ENCODE peak calls at places on chromosomes 6 and 20, in seven cellular contexts. B is stimulated activated CD8-positive, alpha-beta memory T cell treated with anti-CD3 and anti-CD28 coated beads, Interleukin-2, amount 100 ng/mL, for 48 hours; I is anterior cingulate cortex; K is IMR-90; R is A549; Z is upper lobe of left lung; T is EL. O is an unnamed sample.

GRCh38 chr6:15132854-15133670 is 112.8 kb upstream of the JARID2 start:
- DNase-seq in R (peak; percentile 93), K (peak; percentile 90), B (no peak), Z (no peak), T (peak; percentile 87), I (no peak), O (peak; percentile 50)

GRCh38 chr6:16985484-16986284 is 116.2 kb upstream of the STMND1 start:
- DNase-seq in I (no peak), T (peak; percentile 84), R (no peak), B (no peak), K (peak; percentile 88), Z (no peak), O (no peak)

GRCh38 chr20:17556842-17557674 is 12.8 kb upstream of the DSTN start:
- DNase-seq in B (no peak), T (peak; percentile 57), K (peak; percentile 34), I (peak; percentile 20), R (no peak), Z (peak; percentile 47), O (no peak)

GRCh38 chr6:34324738-34325444 is 67.6 kb downstream of the NUDT3 start:
- DNase-seq in I (peak; percentile 11), T (no peak), B (no peak), Z (no peak), K (peak; percentile 57), R (no peak), O (no peak)

GRCh38 chr20:57268399-57269076 is 2.1 kb upstream of the BMP7 start:
- DNase-seq in B (no peak), Z (peak; percentile 36), R (no peak), K (no peak), T (no peak), I (no peak), O (no peak)

GRCh38 chr6:36422714-36423100 is 19.9 kb downstream of the PXT1 start:
- DNase-seq in K (no peak), I (no peak), T (no peak), B (no peak), R (no peak), Z (no peak), O (no peak)

GRCh38 chr20:44431502-44432234 is 44.0 kb upstream of the TTPAL start:
- DNase-seq in B (no peak), T (no peak), K (no peak), R (no peak), Z (no peak), I (no peak), O (no peak)

GRCh38 chr6:140047321-140047720 is 672.9 kb upstream of the CITED2 start:
- DNase-seq in K (no peak), T (no peak), B (no peak), I (no peak), R (no peak), Z (no peak), O (no peak)

GRCh38 chr6:66849843-66850242 is 1142.8 kb upstream of the EYS start:
- DNase-seq in T (no peak), I (no peak), B (no peak), R (no peak), K (no peak), Z (no peak), O (no peak)

GRCh38 chr6:163955752-163956151 is 541.2 kb downstream of the QKI start:
- DNase-seq in T (no peak), B (no peak), Z (no peak), K (no peak), I (no peak), R (no peak), O (no peak)

GRCh38 chr6:11975353-11975977 is 36.6 kb upstream of the HIVEP1 start:
- DNase-seq in R (no peak), B (peak; percentile 20), I (no peak), Z (no peak), T (no peak), K (no peak), O (no peak)

GRCh38 chr6:138001750-138002349 is 105.4 kb downstream of the PERP start:
- DNase-seq in R (peak; percentile 43), B (peak; percentile 45), Z (no peak), I (peak; percentile 19), K (peak; percentile 53), T (peak; percentile 51), O (no peak)

GRCh38 chr20:4949833-4950178 is 51.5 kb downstream of the SLC23A2 start:
- DNase-seq in R (peak; percentile 46), B (peak; percentile 6), K (peak; percentile 63), T (peak; percentile 8), Z (no peak), I (peak; percentile 35), O (no peak)

GRCh38 chr6:140371360-140371870 is 997.0 kb upstream of the CITED2 start:
- DNase-seq in B (no peak), I (no peak), R (no peak), Z (no peak), T (no peak), K (no peak), O (no peak)

GRCh38 chr20:23100021-23100753 is 14.1 kb upstream of the CD93 start:
- DNase-seq in I (no peak), Z (no peak), B (no peak), T (no peak), R (no peak), K (no peak), O (no peak)

O was measured in 8988T.